ENCODE peak calls at places on chromosomes 3 and 15, in ten cellular contexts. U is tibial artery, L is colonic mucosa, B is testis, X is GM10248, S is uterus, D is omental fat pad, K is neural crest cell, N is nephron progenitor cell, R is fibroblast of lung. E is an unnamed sample.

GRCh38 chr3:154144825-154145465 is 23.8 kb downstream of the ARHGEF26 start:
- DNase-seq in U (no peak), L (no peak), B (no peak), X (no peak), S (no peak), D (no peak), K (no peak), N (no peak), R (no peak), E (no peak)

GRCh38 chr3:61452536-61452991 is 108.8 kb upstream of the PTPRG start:
- DNase-seq in U (no peak), L (no peak), B (no peak), X (no peak), S (no peak), D (no peak), K (no peak), N (no peak), R (peak), E (no peak)

GRCh38 chr3:48949376-48949717 is 30.7 kb downstream of the ARIH2 start:
- DNase-seq in U (no peak), L (no peak), B (no peak), X (no peak), S (no peak), D (no peak), K (no peak), N (no peak), R (no peak), E (no peak)

GRCh38 chr3:169545606-169546005 is 117.9 kb downstream of the MECOM start:
- DNase-seq in U (no peak), L (no peak), B (no peak), X (no peak), S (no peak), D (no peak), K (no peak), N (no peak), R (no peak), E (no peak)

GRCh38 chr3:67377299-67377698 is 277.1 kb downstream of the SUCLG2 start:
- DNase-seq in U (no peak), L (no peak), B (no peak), X (no peak), S (no peak), D (no peak), K (no peak), N (no peak), R (no peak), E (no peak)

GRCh38 chr3:4716731-4717362 is 223.7 kb downstream of the ITPR1 start:
- DNase-seq in U (no peak), L (no peak), B (peak), X (no peak), S (peak), D (no peak), K (no peak), N (no peak), R (no peak), E (no peak)

GRCh38 chr3:46609074-46609735 is 3.1 kb upstream of the FAM240A start:
- DNase-seq in U (no peak), L (no peak), B (no peak), X (no peak), S (no peak), D (no peak), K (no peak), N (no peak), R (no peak), E (no peak)

GRCh38 chr15:64251121-64251520 is 88.3 kb upstream of the PPIB start:
- DNase-seq in U (no peak), L (no peak), B (no peak), X (no peak), S (no peak), D (no peak), K (no peak), N (no peak), R (peak), E (no peak)

GRCh38 chr15:80934761-80935221 is 54.8 kb downstream of the MESD start:
- DNase-seq in U (no peak), L (no peak), B (no peak), X (no peak), S (no peak), D (no peak), K (no peak), N (peak), R (peak), E (no peak)

GRCh38 chr3:24854748-24855147 is 360.1 kb upstream of the THRB start:
- DNase-seq in U (no peak), L (no peak), B (no peak), X (no peak), S (no peak), D (no peak), K (no peak), N (no peak), R (no peak), E (no peak)

GRCh38 chr3:134713673-134714072 is 62.9 kb upstream of the KY start:
- DNase-seq in U (no peak), L (no peak), B (no peak), X (no peak), S (no peak), D (no peak), K (no peak), N (no peak), R (no peak), E (no peak)

GRCh38 chr15:52879862-52880261 is 89.7 kb upstream of the ONECUT1 start:
- DNase-seq in U (no peak), L (no peak), B (no peak), X (no peak), S (no peak), D (no peak), K (no peak), N (no peak), R (no peak), E (no peak)

GRCh38 chr3:49661281-49661680 is 12.9 kb upstream of the APEH start:
- DNase-seq in U (no peak), L (no peak), B (no peak), X (no peak), S (no peak), D (no peak), K (no peak), N (no peak), R (no peak), E (no peak)

GRCh38 chr3:190172751-190173150 is 52.1 kb upstream of the P3H2 start:
- DNase-seq in U (no peak), L (no peak), B (no peak), X (no peak), S (no peak), D (no peak), K (no peak), N (no peak), R (no peak), E (no peak)

GRCh38 chr15:81575436-81576123 is 201.6 kb upstream of the TMC3 start:
- DNase-seq in U (no peak), L (no peak), B (no peak), X (no peak), S (no peak), D (no peak), K (no peak), N (no peak), R (no peak), E (no peak)

GRCh38 chr3:172582712-172583111 is 59.5 kb upstream of the TNFSF10 start:
- DNase-seq in U (no peak), L (no peak), B (no peak), X (no peak), S (no peak), D (no peak), K (no peak), N (no peak), R (peak), E (no peak)

GRCh38 chr3:193757457-193757856 is 164.4 kb downstream of the OPA1 start:
- DNase-seq in U (no peak), L (no peak), B (no peak), X (no peak), S (no peak), D (no peak), K (no peak), N (no peak), R (no peak), E (no peak)

GRCh38 chr3:182979719-182980191 is 583 bp downstream of the DCUN1D1 start:
- DNase-seq in U (no peak), L (peak), B (peak), X (no peak), S (peak), D (peak), K (peak), N (peak), R (no peak), E (peak)

GRCh38 chr3:154716170-154716569 is 286.2 kb upstream of the GPR149 start:
- DNase-seq in U (no peak), L (no peak), B (no peak), X (no peak), S (no peak), D (no peak), K (no peak), N (no peak), R (no peak), E (no peak)

DNA sequence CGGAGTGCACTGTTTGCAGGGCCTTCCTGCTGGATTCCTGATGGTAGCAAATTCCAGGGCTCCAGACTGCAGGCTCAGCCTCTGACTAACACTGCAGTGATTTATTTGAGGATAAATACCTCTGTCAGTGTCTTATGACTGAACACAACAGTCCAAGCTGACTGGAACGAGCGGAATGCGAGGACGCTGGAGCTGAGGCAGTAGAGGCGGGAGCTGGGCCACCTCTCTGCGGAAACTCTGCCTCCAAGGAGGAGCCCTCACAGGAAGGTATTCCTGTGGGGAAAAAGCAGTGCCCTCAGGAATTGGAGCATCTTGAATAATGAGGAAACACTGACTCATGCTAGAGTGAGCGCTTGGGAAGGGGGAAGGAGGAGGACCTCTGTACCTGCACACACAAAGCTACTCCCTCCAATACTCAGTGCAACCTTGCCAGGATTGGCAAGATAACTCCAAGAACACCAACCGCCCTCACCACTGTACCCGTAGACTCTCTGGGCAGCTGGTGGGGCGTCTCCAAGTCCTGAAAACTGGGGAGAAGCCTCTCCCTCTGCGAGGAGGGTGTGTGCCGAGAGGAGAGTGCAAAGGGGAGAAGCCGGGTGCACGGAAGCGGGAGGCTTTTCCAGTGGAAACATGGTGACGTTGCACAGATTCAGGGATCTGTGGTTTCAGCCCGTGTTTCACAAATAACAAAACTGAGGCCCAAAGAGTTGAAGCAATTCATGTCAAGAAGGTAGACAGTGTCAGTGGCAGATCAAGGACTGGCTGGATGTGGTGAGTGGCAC is 43.0 kb downstream of the VGLL4 start:
- DNase-seq in U (peak), L (no peak), B (peak), X (no peak), S (peak), D (no peak), K (no peak), N (peak), R (peak), E (no peak)
- TF ChIP-seq CTCF in U (no peak), L (no peak), B (no peak), X (no peak), S (no peak), D (no peak), K (no peak), N (no peak), R (no peak), E (no peak)

DNA sequence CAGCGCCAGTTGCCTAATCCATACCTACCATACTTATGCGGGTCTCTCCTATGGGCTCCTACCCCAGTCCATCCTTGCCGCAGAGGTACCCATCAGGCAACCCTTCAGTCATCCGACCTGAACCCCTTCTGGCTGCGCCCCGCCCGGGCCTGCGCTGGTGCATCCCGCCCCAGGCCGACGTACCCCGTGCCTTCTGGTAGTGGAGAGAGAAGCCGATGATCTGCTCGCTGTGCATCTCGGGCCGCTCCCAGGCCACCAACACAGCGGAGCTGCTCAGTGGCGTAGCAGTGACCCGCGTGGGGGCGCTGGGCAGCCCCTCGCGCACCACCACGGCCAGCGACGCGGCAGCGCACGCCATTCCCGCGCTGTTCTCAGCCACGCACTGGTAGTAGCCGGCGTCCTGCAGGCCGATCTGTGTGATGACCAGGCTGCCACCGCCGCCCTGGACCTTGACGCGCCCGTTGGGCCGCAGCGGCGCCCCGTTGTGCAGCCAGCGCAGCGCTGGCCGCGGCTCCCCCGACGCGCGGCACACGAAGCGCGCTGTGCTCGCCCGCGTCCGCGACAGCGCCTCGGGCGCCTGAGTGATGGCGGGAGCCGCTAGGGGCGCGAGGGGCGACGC is 17.9 kb upstream of the IGDCC3 start:
- DNase-seq in U (no peak), L (no peak), B (no peak), X (no peak), S (no peak), D (no peak), K (no peak), N (peak), R (no peak), E (no peak)
- TF ChIP-seq CTCF in U (no peak), L (no peak), B (no peak), X (no peak), S (no peak), D (no peak), K (no peak), N (no peak), R (no peak), E (no peak)

GRCh38 chr3:187293977-187294376 is 2.4 kb upstream of the MASP1 start:
- DNase-seq in U (no peak), L (no peak), B (no peak), X (no peak), S (no peak), D (no peak), K (no peak), N (no peak), R (no peak), E (no peak)

GRCh38 chr3:187293514-187293870 is 2.0 kb upstream of the MASP1 start:
- DNase-seq in U (no peak), L (no peak), B (no peak), X (no peak), S (no peak), D (no peak), K (no peak), N (no peak), R (no peak), E (no peak)

GRCh38 chr3:187296058-187296457 is 4.5 kb upstream of the MASP1 start:
- DNase-seq in U (no peak), L (no peak), B (no peak), X (no peak), S (no peak), D (no peak), K (no peak), N (no peak), R (no peak), E (no peak)

GRCh38 chr3:187296915-187297314 is 5.4 kb upstream of the MASP1 start:
- DNase-seq in U (no peak), L (no peak), B (no peak), X (no peak), S (no peak), D (no peak), K (no peak), N (no peak), R (no peak), E (no peak)

GRCh38 chr3:187295635-187296034 is 4.1 kb upstream of the MASP1 start:
- DNase-seq in U (no peak), L (no peak), B (no peak), X (no peak), S (no peak), D (no peak), K (no peak), N (no peak), R (peak), E (no peak)
- TF ChIP-seq CTCF in U (no peak), L (no peak), B (peak), X (no peak), S (no peak), D (no peak), K (peak), N (peak), R (peak), E (no peak)

GRCh38 chr15:78316211-78317077 is 17.0 kb upstream of the SKIC8 start:
- DNase-seq in U (no peak), L (peak), B (no peak), X (peak), S (no peak), D (no peak), K (peak), N (no peak), R (no peak), E (no peak)

GRCh38 chr15:78314181-78314581 is 14.8 kb upstream of the SKIC8 start:
- DNase-seq in U (peak), L (no peak), B (no peak), X (peak), S (no peak), D (no peak), K (no peak), N (no peak), R (no peak), E (no peak)

GRCh38 chr15:78313383-78313782 is 14.0 kb upstream of the SKIC8 start:
- DNase-seq in U (peak), L (no peak), B (no peak), X (peak), S (no peak), D (no peak), K (no peak), N (no peak), R (no peak), E (no peak)

GRCh38 chr15:78317145-78317836 is 17.9 kb upstream of the SKIC8 start:
- DNase-seq in U (no peak), L (peak), B (no peak), X (no peak), S (no peak), D (no peak), K (no peak), N (no peak), R (peak), E (no peak)

DNA sequence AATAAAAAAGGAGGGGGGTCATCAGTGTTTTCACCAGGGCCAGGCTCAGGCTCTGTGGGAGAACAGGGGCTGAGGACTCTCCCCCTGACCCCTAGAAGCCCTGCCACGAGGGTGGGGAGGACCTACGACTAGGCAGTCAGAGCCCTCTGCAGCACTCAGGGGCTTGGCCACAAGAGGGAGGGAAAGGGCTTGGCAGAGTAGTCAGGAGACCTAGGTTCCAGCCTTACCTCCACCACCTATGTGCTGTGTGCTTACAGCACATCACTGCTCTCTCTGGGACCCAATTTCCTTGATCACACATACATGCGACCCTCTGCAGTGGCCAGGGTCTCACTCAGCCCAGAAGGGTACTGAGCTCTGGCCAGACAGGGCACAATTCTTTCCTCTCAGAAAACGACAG is 16.3 kb upstream of the SKIC8 start:
- DNase-seq in U (no peak), L (peak), B (no peak), X (peak), S (no peak), D (no peak), K (peak), N (no peak), R (no peak), E (no peak)
- TF ChIP-seq CTCF in U (no peak), L (peak), B (peak), X (peak), S (no peak), D (no peak), K (peak), N (peak), R (no peak), E (peak)

DNA sequence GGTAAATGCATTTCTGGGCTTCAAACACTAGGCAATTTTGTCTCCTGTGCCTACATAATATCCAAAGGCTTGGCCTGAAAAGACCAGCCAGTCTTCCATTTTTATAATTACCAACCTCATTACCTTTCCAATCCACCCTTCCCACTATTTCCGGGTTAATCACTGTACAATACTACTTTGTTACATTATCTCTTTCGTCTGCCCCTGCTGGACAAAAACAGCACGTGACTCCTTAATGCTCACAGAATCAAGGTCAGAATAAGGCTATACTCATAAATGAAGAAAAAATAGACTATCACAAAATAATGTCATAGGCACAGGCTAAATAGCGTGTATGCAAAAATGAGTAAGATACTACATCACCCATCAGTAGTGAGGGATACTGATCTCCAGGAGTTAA is 40.1 kb downstream of the ABI3BP start:
- DNase-seq in U (no peak), L (no peak), B (no peak), X (no peak), S (no peak), D (no peak), K (no peak), N (no peak), R (no peak), E (no peak)
- TF ChIP-seq CTCF in U (no peak), L (no peak), B (no peak), X (no peak), S (no peak), D (no peak), K (no peak), N (no peak), R (no peak), E (no peak)

GRCh38 chr3:107818025-107818424 is 272.8 kb downstream of the CD47 start:
- DNase-seq in U (no peak), L (no peak), B (no peak), X (no peak), S (no peak), D (no peak), K (no peak), N (no peak), R (no peak), E (no peak)

GRCh38 chr3:107824822-107825371 is 265.9 kb downstream of the CD47 start:
- DNase-seq in U (no peak), L (no peak), B (no peak), X (no peak), S (no peak), D (no peak), K (no peak), N (no peak), R (no peak), E (no peak)

GRCh38 chr3:107826727-107827126 is 264.1 kb downstream of the CD47 start:
- DNase-seq in U (no peak), L (no peak), B (no peak), X (no peak), S (no peak), D (no peak), K (no peak), N (no peak), R (no peak), E (no peak)

GRCh38 chr3:107825556-107825955 is 265.3 kb downstream of the CD47 start:
- DNase-seq in U (no peak), L (no peak), B (no peak), X (no peak), S (no peak), D (no peak), K (no peak), N (no peak), R (no peak), E (no peak)

DNA sequence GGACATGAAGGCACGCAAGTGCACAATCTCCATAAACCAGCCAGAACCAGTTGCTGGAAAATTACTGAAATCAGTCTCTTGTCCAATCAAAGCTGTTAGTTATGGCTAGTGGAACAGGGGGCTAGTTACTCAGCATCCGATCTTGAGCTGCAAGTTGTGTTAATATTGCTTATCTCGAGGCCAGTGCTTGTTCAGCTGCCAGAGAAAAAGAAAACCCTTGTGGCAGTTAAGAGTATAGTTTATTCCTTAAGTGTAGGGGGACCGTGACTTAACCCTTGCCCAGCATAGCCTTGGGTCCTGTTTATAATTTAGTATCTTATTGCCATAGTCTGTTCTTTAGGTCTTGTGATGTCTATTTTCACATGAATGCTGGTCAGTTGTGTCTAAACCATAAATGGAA is 268.5 kb downstream of the CD47 start:
- DNase-seq in U (no peak), L (no peak), B (no peak), X (no peak), S (no peak), D (no peak), K (no peak), N (no peak), R (no peak), E (no peak)
- TF ChIP-seq CTCF in U (no peak), L (no peak), B (no peak), X (no peak), S (no peak), D (no peak), K (peak), N (no peak), R (no peak), E (no peak)